ENCODE peak calls at places on chromosomes 4 and X, in ten cellular contexts. Y is retinal pigment epithelial cell, F is vagina, K is choroid plexus epithelial cell, J is cardiac muscle cell, B is AG04450, G is IMR-90, X is psoas muscle, W is lower lobe of right lung, Z is fibroblast of pulmonary artery. T is an unnamed sample.

GRCh38 chr4:32499176-32499575 is 1779.0 kb downstream of the PCDH7 start:
- DNase-seq in K (peak; percentile 98), Z (peak; percentile 96), Y (peak; percentile 71), X (no peak), W (no peak), G (no peak), F (no peak), B (no peak), J (peak; percentile 92), T (peak; percentile 84)

GRCh38 chrX:63050225-63050624 is 300.9 kb downstream of the SPIN4 start:
- DNase-seq in J (no peak), W (no peak), X (no peak), G (no peak), B (no peak), Z (no peak), Y (no peak), K (peak; percentile 0), F (no peak), T (no peak)

GRCh38 chrX:95059909-95060308 is 1385.9 kb downstream of the FAM133A start:
- DNase-seq in W (no peak), Z (no peak), G (no peak), X (no peak), J (no peak), F (no peak), Y (peak; percentile 12), B (no peak), K (peak; percentile 42), T (no peak)

GRCh38 chrX:72009731-72010130 is 99.1 kb downstream of the NHSL2 start:
- DNase-seq in B (no peak), W (no peak), G (no peak), J (no peak), Z (no peak), X (no peak), Y (no peak), F (peak; percentile 52), K (no peak), T (no peak)

GRCh38 chrX:58025979-58026378 is 115.7 kb upstream of the ZXDA start:
- DNase-seq in B (no peak), G (peak; percentile 25), K (peak; percentile 30), J (peak; percentile 2), Y (no peak), X (no peak), W (no peak), Z (peak; percentile 18), F (no peak), T (peak; percentile 27)

GRCh38 chr4:40475609-40476008 is 140.5 kb downstream of the CHRNA9 start:
- DNase-seq in J (no peak), Z (no peak), G (no peak), X (no peak), W (no peak), Y (no peak), B (no peak), K (no peak), F (no peak), T (no peak)

GRCh38 chrX:9340619-9341304 is 124.1 kb upstream of the TBL1X start:
- DNase-seq in Y (no peak), X (peak; percentile 59), F (no peak), G (peak; percentile 43), J (peak; percentile 69), K (peak; percentile 50), W (no peak), B (no peak), Z (peak; percentile 76), T (peak; percentile 82)

GRCh38 chr4:56388311-56388710 is 1.0 kb upstream of the AASDH start:
- DNase-seq in F (no peak), J (no peak), K (no peak), X (no peak), G (no peak), Z (no peak), B (no peak), W (no peak), Y (no peak), T (peak; percentile 5)

GRCh38 chr4:102574317-102574716 is 73.2 kb downstream of the NFKB1 start:
- DNase-seq in Z (peak; percentile 64), G (peak; percentile 63), K (peak; percentile 93), W (no peak), J (peak; percentile 84), B (peak; percentile 13), F (no peak), Y (no peak), X (no peak), T (peak; percentile 25)

DNA sequence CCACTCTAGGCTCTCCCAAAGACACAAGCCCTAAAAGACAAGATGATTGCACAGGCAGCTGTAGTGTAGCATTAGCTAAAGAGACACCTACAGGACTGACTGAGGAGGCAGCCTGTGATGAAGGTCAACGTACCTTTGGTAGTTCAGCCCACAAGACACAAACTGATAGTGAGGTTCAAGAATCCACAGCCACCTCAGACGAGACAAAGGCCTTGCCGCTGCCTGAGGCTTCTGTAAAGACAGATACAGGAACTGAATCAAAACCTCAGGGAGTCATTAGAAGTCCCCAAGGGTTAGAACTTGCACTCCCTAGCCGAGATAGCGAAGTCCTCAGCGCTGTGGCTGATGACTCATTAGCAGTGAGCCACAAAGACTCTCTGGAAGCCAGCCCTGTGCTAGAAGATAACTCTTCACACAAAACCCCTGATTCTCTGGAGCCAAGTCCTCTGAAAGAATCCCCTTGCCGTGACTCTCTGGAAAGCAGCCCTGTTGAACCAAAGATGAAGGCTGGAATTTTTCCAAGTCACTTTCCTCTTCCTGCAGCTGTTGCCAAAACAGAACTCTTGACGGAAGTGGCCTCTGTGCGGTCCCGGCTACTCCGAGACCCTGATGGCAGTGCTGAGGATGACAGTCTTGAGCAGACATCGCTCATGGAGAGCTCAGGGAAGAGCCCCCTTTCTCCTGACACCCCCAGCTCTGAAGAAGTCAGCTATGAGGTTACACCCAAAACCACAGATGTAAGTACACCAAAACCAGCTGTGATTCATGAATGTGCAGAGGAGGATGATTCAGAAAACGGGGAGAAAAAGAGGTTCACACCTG is 306.3 kb downstream of the ANK2 start:
- DNase-seq in F (no peak), K (peak; percentile 83), W (no peak), B (peak; percentile 32), J (peak; percentile 94), G (peak; percentile 90), Z (peak; percentile 92), X (no peak), Y (peak; percentile 9), T (peak; percentile 96)
- TF ChIP-seq CTCF in F (no peak), K (peak; percentile 38), W (no peak), B (no peak), J (no peak), G (no peak), Z (peak; percentile 28), X (no peak), Y (no peak), T (peak; percentile 28)

GRCh38 chr4:151429957-151430548 is 21.1 kb downstream of the FHIP1A start:
- DNase-seq in K (peak; percentile 52), G (no peak), B (no peak), J (no peak), W (no peak), Y (no peak), F (no peak), Z (no peak), X (no peak), T (peak; percentile 7)

GRCh38 chr4:151428346-151428745 is 19.4 kb downstream of the FHIP1A start:
- DNase-seq in J (no peak), Z (no peak), F (no peak), G (no peak), W (no peak), K (no peak), B (no peak), X (no peak), Y (no peak), T (no peak)

GRCh38 chr4:151422862-151423261 is 13.9 kb downstream of the FHIP1A start:
- DNase-seq in W (no peak), Y (no peak), K (no peak), B (no peak), G (no peak), X (no peak), Z (no peak), J (no peak), F (no peak), T (no peak)

GRCh38 chr4:151427268-151427667 is 18.3 kb downstream of the FHIP1A start:
- DNase-seq in K (no peak), Y (no peak), G (no peak), B (no peak), Z (no peak), X (no peak), W (no peak), F (no peak), J (no peak), T (no peak)

DNA sequence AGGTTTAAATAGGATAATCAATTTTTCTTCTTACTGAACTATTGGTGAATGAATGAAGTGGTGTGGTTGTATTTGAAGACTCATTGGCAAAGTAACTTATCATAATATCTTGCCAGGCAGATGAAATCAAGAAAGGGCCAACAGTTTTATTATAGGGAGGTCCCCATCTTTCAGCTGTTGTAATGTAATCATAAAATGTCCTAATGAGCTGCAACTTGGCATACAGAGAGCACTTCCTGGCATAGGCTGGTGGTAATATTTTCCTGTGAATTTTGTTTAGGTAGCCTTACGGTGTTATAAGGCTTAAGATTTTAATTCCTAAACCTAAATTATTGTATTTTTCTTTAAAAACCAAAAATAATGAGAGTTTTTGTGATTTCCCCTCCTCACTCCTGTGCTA is 17.5 kb downstream of the FHIP1A start:
- DNase-seq in B (no peak), X (no peak), Y (no peak), F (no peak), W (no peak), Z (no peak), G (no peak), J (no peak), K (no peak), T (no peak)
- H3K4me3 ChIP-seq in B (no peak overlapping the region), X (peak overlapping the region; percentile 49), Y (no peak overlapping the region), F (no peak overlapping the region), W (no peak overlapping the region), Z (no peak overlapping the region), G (no peak overlapping the region), J (no peak overlapping the region), K (no peak overlapping the region), T (no peak overlapping the region)

GRCh38 chr4:116926631-116927295 is 158.6 kb downstream of the TRAM1L1 start:
- DNase-seq in F (no peak), G (no peak), Y (no peak), J (no peak), X (no peak), Z (no peak), B (no peak), K (no peak), W (no peak), T (no peak)
- TF ChIP-seq CTCF in F (no peak), G (no peak), Y (no peak), J (no peak), X (no peak), Z (no peak), B (no peak), K (no peak), W (no peak), T (no peak)

DNA sequence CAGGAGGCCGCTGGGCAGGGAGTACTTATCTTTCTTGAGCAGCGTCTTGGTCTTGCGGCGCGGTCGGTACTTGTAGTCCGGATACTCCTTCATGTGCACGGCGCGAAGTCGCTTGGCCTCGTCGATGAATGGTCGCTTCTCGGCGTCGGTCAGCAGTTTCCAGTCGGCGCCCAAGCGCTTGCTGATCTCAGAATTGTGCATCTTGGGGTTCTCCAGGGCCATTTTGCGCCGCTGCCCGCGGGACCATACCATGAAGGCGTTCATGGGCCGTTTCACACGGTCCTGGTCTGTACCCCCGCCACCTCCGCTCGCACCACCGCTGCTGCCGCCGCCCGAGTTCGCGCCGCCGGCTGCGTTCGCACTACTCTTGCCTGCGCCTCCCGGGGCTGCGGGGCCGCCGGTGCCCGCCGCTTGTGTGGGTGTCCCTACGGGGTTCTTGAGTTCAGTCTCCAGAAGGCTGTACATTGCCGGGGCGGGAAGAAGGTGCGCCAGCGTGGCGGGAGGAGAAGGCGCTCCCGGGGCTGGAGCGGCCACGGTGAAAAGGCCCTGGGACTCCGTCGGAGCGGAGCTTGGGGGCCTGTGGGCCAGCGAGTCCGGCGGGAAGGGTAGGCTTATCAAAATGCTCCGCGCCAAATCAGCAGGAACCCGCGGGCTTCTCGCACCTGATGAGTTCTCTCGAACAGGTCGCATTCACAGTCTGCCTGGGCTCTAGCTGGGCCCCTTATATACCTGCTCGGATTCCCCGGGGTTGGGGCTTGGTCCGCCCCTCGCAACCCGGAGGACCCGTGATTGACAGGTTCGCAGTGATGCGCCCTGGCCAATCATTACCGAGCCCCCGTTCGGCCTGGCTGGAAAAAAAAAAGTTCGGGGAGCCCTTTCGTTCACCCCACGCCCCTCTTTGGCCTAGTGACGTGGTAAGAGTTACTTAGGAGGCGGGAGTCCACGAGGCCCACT is at the start of gene SOX3:
- DNase-seq in J (no peak), B (no peak), G (no peak), F (no peak), K (no peak), X (no peak), W (no peak), Y (no peak), Z (no peak), T (no peak)
- H3K4me3 ChIP-seq in J (peak within 1 kb of the TSS; percentile 33), B (peak within 1 kb of the TSS; percentile 32), G (peak within 1 kb of the TSS; percentile 33), F (peak within 1 kb of the TSS; percentile 22), K (no peak within 1 kb of the TSS), X (peak within 1 kb of the TSS; percentile 52), W (peak within 1 kb of the TSS; percentile 21), Y (peak within 1 kb of the TSS; percentile 6), Z (no peak within 1 kb of the TSS), T (no peak within 1 kb of the TSS)